ENCODE peak calls at places on chromosomes 4 and X, in eight cellular contexts. J is WTC11, O is upper lobe of right lung, M is kidney epithelial cell, G is tibial artery, E is GM10248, Q is fibroblast of the aortic adventitia, U is Caco-2. A is an unnamed sample.

GRCh38 chrX:48541140-48541814 is 1.8 kb downstream of the TBC1D25 start:
- DNase-seq in J (no peak), O (no peak), M (no peak), G (no peak), E (no peak), Q (no peak), U (no peak), A (no peak)

GRCh38 chr4:138696771-138697170 is 318.8 kb upstream of the NOCT start:
- DNase-seq in J (no peak), O (no peak), M (no peak), G (no peak), E (no peak), Q (no peak), U (no peak), A (no peak)

GRCh38 chrX:51694254-51694653 is 11.6 kb upstream of the CENPVL2 start:
- DNase-seq in J (no peak), O (no peak), M (no peak), G (no peak), E (no peak), Q (no peak), U (no peak), A (no peak)

GRCh38 chr4:128721896-128722295 is 87.6 kb upstream of the JADE1 start:
- DNase-seq in J (no peak), O (no peak), M (no peak), G (no peak), E (no peak), Q (no peak), U (no peak), A (no peak)

GRCh38 chr4:160514126-160514525 is 1411.2 kb downstream of the RAPGEF2 start:
- DNase-seq in J (no peak), O (no peak), M (peak; percentile 9), G (no peak), E (no peak), Q (no peak), U (no peak), A (no peak)

GRCh38 chrX:10744011-10744410 is 123.6 kb upstream of the MID1 start:
- DNase-seq in J (no peak), O (no peak), M (no peak), G (no peak), E (no peak), Q (no peak), U (no peak), A (no peak)

GRCh38 chrX:49228185-49228584 is 5.0 kb downstream of the CACNA1F start:
- DNase-seq in J (no peak), O (no peak), M (no peak), G (no peak), E (no peak), Q (no peak), U (no peak), A (no peak)

GRCh38 chrX:153867139-153867538 is 18.8 kb downstream of the L1CAM start:
- DNase-seq in J (no peak), O (no peak), M (no peak), G (no peak), E (no peak), Q (no peak), U (no peak), A (no peak)

GRCh38 chr4:119930546-119930945 is 136.1 kb downstream of the MAD2L1 start:
- DNase-seq in J (no peak), O (no peak), M (no peak), G (no peak), E (no peak), Q (peak; percentile 14), U (no peak), A (no peak)

GRCh38 chrX:53294024-53294648 is 12.8 kb upstream of the IQSEC2 start:
- DNase-seq in J (no peak), O (no peak), M (no peak), G (no peak), E (no peak), Q (peak; percentile 11), U (no peak), A (no peak)

GRCh38 chr4:102759835-102760644 is 728 bp downstream of the MANBA start:
- DNase-seq in J (no peak), O (no peak), M (no peak), G (peak; percentile 81), E (peak; percentile 70), Q (peak; percentile 54), U (peak; percentile 16), A (peak; percentile 55)

GRCh38 chr4:86935499-86935832 is 655 bp downstream of the AFF1 start:
- DNase-seq in J (no peak), O (no peak), M (no peak), G (peak; percentile 80), E (no peak), Q (no peak), U (no peak), A (no peak)

GRCh38 chr4:130736436-130737185 is 1640.7 kb downstream of the C4orf33 start:
- DNase-seq in J (no peak), O (no peak), M (no peak), G (no peak), E (no peak), Q (no peak), U (no peak), A (no peak)

GRCh38 chr4:62474802-62475201 is 1274.7 kb downstream of the ADGRL3 start:
- DNase-seq in J (no peak), O (no peak), M (no peak), G (no peak), E (no peak), Q (no peak), U (no peak), A (peak; percentile 6)
- TF ChIP-seq CTCF in J (no peak), O (no peak), M (no peak), G (no peak), E (no peak), Q (no peak), U (no peak), A (no peak)

DNA sequence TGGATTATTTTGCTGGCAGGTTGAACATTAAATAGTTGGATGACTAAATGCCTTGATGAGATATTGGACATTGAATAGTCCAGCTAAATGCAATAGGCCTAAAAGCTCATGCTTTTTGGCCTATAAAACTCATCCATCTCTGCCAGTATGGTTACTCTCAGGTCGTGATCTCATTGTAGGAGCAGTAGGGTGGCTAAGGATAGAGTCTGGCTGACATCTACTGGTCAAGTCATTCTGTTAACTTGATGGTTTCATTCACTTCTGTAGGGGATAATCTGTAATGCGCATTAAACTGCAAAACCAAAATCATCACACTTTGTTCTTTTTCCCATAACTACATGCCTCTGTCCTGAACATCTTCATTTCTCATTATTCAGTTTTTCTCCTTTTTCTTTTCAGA is 227.0 kb downstream of the DKK2 start:
- DNase-seq in J (no peak), O (no peak), M (no peak), G (no peak), E (no peak), Q (peak; percentile 74), U (peak; percentile 40), A (peak; percentile 63)
- TF ChIP-seq CTCF in J (no peak), O (peak; percentile 30), M (peak; percentile 31), G (peak; percentile 33), E (no peak), Q (peak; percentile 54), U (peak; percentile 34), A (peak; percentile 80)

GRCh38 chr4:40550900-40551546 is 78.6 kb downstream of the RBM47 start:
- DNase-seq in J (no peak), O (no peak), M (no peak), G (no peak), E (peak; percentile 65), Q (peak; percentile 68), U (peak; percentile 55), A (peak; percentile 64)
- TF ChIP-seq CTCF in J (no peak), O (peak; percentile 31), M (peak; percentile 39), G (peak; percentile 7), E (peak; percentile 56), Q (peak; percentile 65), U (peak; percentile 20), A (peak; percentile 17)

GRCh38 chr4:185685804-185686203 is 126.2 kb downstream of the SORBS2 start:
- DNase-seq in J (no peak), O (no peak), M (no peak), G (no peak), E (no peak), Q (peak; percentile 8), U (no peak), A (no peak)

GRCh38 chr4:185681604-185682003 is 130.4 kb downstream of the SORBS2 start:
- DNase-seq in J (no peak), O (no peak), M (no peak), G (no peak), E (no peak), Q (no peak), U (no peak), A (no peak)

GRCh38 chr4:185683222-185683621 is 128.8 kb downstream of the SORBS2 start:
- DNase-seq in J (no peak), O (no peak), M (no peak), G (no peak), E (no peak), Q (no peak), U (no peak), A (no peak)

GRCh38 chr4:185682236-185682635 is 129.8 kb downstream of the SORBS2 start:
- DNase-seq in J (no peak), O (no peak), M (peak; percentile 58), G (no peak), E (no peak), Q (peak; percentile 68), U (no peak), A (peak; percentile 50)

GRCh38 chr4:185683896-185684295 is 128.1 kb downstream of the SORBS2 start:
- DNase-seq in J (no peak), O (no peak), M (no peak), G (no peak), E (no peak), Q (no peak), U (no peak), A (no peak)
- TF ChIP-seq CTCF in J (no peak), O (no peak), M (no peak), G (no peak), E (no peak), Q (no peak), U (no peak), A (no peak)

DNA sequence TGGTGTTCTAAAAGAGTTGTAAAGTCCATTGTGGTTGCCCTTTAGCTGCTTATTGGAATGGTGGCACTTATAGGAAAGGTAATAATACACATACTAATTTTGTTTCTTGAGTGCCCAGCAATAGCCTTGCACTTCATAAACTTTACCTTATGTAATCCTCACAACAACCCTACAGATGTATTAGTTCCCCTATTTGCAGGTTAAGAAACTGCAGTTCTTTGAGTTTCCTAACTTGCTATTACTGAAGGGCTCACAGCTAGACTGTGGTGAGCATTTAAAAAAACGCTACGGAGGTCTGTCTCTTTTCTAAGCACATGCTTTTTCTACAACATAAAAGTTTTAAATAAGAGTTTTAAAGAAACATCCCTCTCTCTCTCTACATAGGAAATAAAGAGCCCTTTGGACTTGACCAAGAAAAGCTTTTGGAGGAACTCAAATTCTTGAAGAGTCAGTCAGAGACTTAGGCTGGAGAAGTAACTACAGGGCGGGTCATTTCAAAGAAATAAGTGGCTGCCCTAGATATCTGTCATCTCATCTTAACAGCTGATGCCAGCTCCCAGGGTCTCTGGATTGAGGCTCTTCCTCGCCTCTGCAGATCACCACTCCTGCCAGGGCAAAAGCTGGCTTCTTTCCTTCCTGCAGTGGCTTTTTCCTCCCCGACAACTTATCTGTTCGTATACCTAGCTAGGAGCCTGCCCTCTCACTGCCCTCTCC is 42.0 kb upstream of the FBXW7 start:
- DNase-seq in J (no peak), O (no peak), M (no peak), G (no peak), E (no peak), Q (no peak), U (no peak), A (no peak)
- TF ChIP-seq CTCF in J (no peak), O (no peak), M (no peak), G (no peak), E (no peak), Q (no peak), U (no peak), A (no peak)

GRCh38 chrX:107978707-107979307 is 3.4 kb downstream of the TEX13B start:
- DNase-seq in J (no peak), O (no peak), M (no peak), G (no peak), E (no peak), Q (peak; percentile 38), U (peak; percentile 30), A (peak; percentile 59)
- TF ChIP-seq CTCF in J (no peak), O (peak; percentile 36), M (peak; percentile 44), G (peak; percentile 16), E (peak; percentile 13), Q (peak; percentile 52), U (no peak), A (peak; percentile 61)

A was measured in MCF 10A.